ENCODE peak calls at places on chromosomes 2 and 18, in seven cellular contexts. E, Y, C, I, L, V and G are unnamed samples. For H3K9me3, the result is how much of the 10 kb centered on the place peaks cover.

GRCh38 chr18:55422456-55423185 is 165.4 kb downstream of the TCF4 start:
- DNase-seq in L (peak), I (peak), C (no peak), E (peak), Y (no peak), V (peak), G (no peak)

GRCh38 chr2:199692489-199692888 is 158.5 kb downstream of the FTCDNL1 start:
- DNase-seq in I (no peak), V (peak), C (peak), L (no peak), Y (no peak), E (no peak), G (no peak)

GRCh38 chr2:226140594-226140993 is 659.0 kb downstream of the IRS1 start:
- DNase-seq in L (no peak), C (no peak), I (no peak), V (no peak), Y (no peak), E (no peak), G (no peak)

GRCh38 chr2:237141556-237141955 is 55.9 kb downstream of the COPS8 start:
- DNase-seq in Y (no peak), I (peak), C (no peak), E (no peak), V (no peak), L (peak), G (no peak)

GRCh38 chr2:70132244-70133126 is 45.2 kb downstream of the PCBP1 start:
- DNase-seq in E (no peak), Y (peak), C (no peak), L (peak), I (no peak), V (peak), G (peak)

GRCh38 chr2:215862211-215862610 is 151.1 kb downstream of the MREG start:
- DNase-seq in C (no peak), L (no peak), I (no peak), E (no peak), V (no peak), Y (no peak), G (no peak)

GRCh38 chr18:48547456-48548403 is 8.9 kb downstream of the CTIF start:
- DNase-seq in V (no peak), I (no peak), C (no peak), E (no peak), L (peak), Y (peak), G (no peak)

GRCh38 chr2:118431188-118431562 is 342.9 kb downstream of the INSIG2 start:
- DNase-seq in E (no peak), Y (no peak), V (no peak), I (no peak), L (peak), C (peak), G (no peak)

GRCh38 chr18:65259403-65259802 is 491.4 kb upstream of the CDH7 start:
- DNase-seq in Y (no peak), L (no peak), I (no peak), V (no peak), E (no peak), C (no peak), G (no peak)

GRCh38 chr2:88396209-88396608 is 56.3 kb downstream of the FOXI3 start:
- DNase-seq in V (no peak), C (no peak), E (no peak), Y (no peak), L (no peak), I (no peak), G (no peak)

GRCh38 chr2:8447610-8448221 is 234.1 kb upstream of the ID2 start:
- DNase-seq in L (peak), Y (no peak), V (no peak), E (no peak), I (no peak), C (no peak), G (no peak)

GRCh38 chr2:222731183-222731582 is 59.7 kb downstream of the MOGAT1 start:
- DNase-seq in C (no peak), I (no peak), L (no peak), E (no peak), Y (no peak), V (no peak), G (no peak)

GRCh38 chr2:110173523-110173922 is 31.3 kb downstream of the NPHP1 start:
- DNase-seq in Y (peak), I (no peak), E (no peak), C (no peak), V (no peak), L (peak), G (no peak)

GRCh38 chr2:159921752-159922404 is 123.9 kb upstream of the CD302 start:
- DNase-seq in V (peak), I (peak), Y (no peak), E (peak), C (peak), L (peak), G (peak)

GRCh38 chr2:175557810-175558377 is 376.4 kb upstream of the ATP5MC3 start:
- DNase-seq in L (no peak), C (no peak), E (no peak), I (no peak), V (no peak), Y (no peak), G (no peak)

GRCh38 chr18:957829-958228 is 53.2 kb downstream of the ADCYAP1 start:
- DNase-seq in E (no peak), Y (no peak), L (no peak), C (peak), V (no peak), I (no peak), G (no peak)

GRCh38 chr2:191892391-191892790 is 45.5 kb upstream of the CAVIN2 start:
- DNase-seq in L (peak), C (no peak), E (no peak), Y (no peak), V (no peak), I (no peak), G (no peak)

GRCh38 chr2:168490916-168491605 is 35.0 kb downstream of the CERS6 start:
- DNase-seq in L (no peak), C (no peak), E (no peak), I (no peak), V (no peak), Y (no peak), G (no peak)

GRCh38 chr2:112138143-112139032 is at the start of gene FBLN7:
- DNase-seq in V (no peak), L (no peak), I (no peak), C (peak), Y (no peak), E (no peak), G (no peak)

GRCh38 chr18:46250084-46250811 is 146.1 kb downstream of the HAUS1 start:
- DNase-seq in V (peak), I (no peak), L (peak), E (no peak), Y (peak), C (no peak), G (peak)

GRCh38 chr2:144713410-144713809 is 193.5 kb upstream of the ZEB2 start:
- DNase-seq in V (no peak), C (peak), I (no peak), Y (no peak), L (no peak), E (no peak), G (no peak)

GRCh38 chr2:61398413-61398812 is 72.5 kb downstream of the USP34 start:
- DNase-seq in C (no peak), I (no peak), E (no peak), L (no peak), Y (no peak), V (no peak), G (no peak)

GRCh38 chr2:110991951-110992350 is 128.8 kb upstream of the BCL2L11 start:
- DNase-seq in Y (no peak), L (no peak), V (no peak), C (no peak), E (no peak), I (no peak), G (no peak)

GRCh38 chr2:11750917-11751316 is 4.5 kb downstream of the LPIN1 start:
- DNase-seq in L (peak), I (no peak), E (no peak), C (no peak), Y (peak), V (peak), G (peak)

GRCh38 chr18:379665-380356 is 112.0 kb upstream of the THOC1 start:
- DNase-seq in Y (no peak), V (no peak), L (peak), C (no peak), I (peak), E (no peak), G (no peak)

GRCh38 chr2:58098254-58099096 is 51.9 kb downstream of the VRK2 start:
- DNase-seq in I (no peak), L (peak), E (no peak), Y (no peak), V (no peak), C (no peak), G (no peak)

GRCh38 chr2:80689106-80689505 is 384.6 kb upstream of the LRRTM1 start:
- DNase-seq in C (no peak), E (no peak), I (no peak), L (no peak), Y (no peak), V (no peak), G (no peak)

GRCh38 chr2:45312275-45312674 is 298.8 kb downstream of the SRBD1 start:
- DNase-seq in V (no peak), I (no peak), E (no peak), L (no peak), Y (no peak), C (no peak), G (no peak)

GRCh38 chr18:62505669-62506494 is 16.9 kb upstream of the ZCCHC2 start:
- DNase-seq in L (no peak), I (no peak), Y (no peak), C (no peak), E (no peak), V (no peak), G (no peak)

GRCh38 chr2:52181080-52181479 is 1149.1 kb upstream of the NRXN1 start:
- DNase-seq in C (no peak), I (no peak), Y (no peak), V (no peak), L (no peak), E (no peak), G (no peak)

GRCh38 chr18:46211816-46212215 is 107.6 kb downstream of the HAUS1 start:
- DNase-seq in C (no peak), Y (no peak), L (peak), V (no peak), E (no peak), I (no peak), G (no peak)

GRCh38 chr2:240934701-240935100 is 28.6 kb downstream of the CROCC2 start:
- DNase-seq in V (peak), L (no peak), Y (no peak), I (no peak), E (peak), C (no peak), G (no peak)

DNA sequence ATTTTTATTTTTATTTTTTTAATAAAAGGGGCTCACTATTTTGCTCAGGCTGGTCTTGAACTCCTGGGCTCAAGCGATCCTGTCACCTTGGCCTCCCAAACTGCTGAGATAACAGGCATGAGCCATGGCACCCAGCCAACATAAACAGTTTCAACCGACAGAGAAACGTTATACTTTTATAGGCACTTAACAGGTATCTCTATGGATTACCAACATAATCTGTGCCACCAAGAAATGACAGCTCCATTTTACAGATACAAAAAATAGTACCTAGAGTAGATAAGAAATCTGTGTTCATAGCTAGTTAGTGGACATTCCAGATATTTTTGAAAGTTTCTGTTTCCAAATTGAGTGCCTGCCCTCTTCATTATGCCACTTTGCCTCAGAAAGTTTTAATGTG is 1316.7 kb downstream of the LRP1B start:
- DNase-seq in E (no peak), L (no peak), V (no peak), Y (no peak), I (no peak), C (no peak), G (no peak)
- H3K4me3 ChIP-seq in E (no peak), L (no peak), V (no peak), Y (no peak), I (no peak), C (no peak), G (no peak)

GRCh38 chr2:47038656-47039501 is 116.2 kb downstream of the STPG4 start:
- DNase-seq in E (peak), C (no peak), I (no peak), Y (no peak), V (no peak), L (no peak), G (no peak)
- H3K9me3 ChIP-seq in E (under half), C (under half), I (under half), Y (under half), V (under half), L (under half), G (under half)

DNA sequence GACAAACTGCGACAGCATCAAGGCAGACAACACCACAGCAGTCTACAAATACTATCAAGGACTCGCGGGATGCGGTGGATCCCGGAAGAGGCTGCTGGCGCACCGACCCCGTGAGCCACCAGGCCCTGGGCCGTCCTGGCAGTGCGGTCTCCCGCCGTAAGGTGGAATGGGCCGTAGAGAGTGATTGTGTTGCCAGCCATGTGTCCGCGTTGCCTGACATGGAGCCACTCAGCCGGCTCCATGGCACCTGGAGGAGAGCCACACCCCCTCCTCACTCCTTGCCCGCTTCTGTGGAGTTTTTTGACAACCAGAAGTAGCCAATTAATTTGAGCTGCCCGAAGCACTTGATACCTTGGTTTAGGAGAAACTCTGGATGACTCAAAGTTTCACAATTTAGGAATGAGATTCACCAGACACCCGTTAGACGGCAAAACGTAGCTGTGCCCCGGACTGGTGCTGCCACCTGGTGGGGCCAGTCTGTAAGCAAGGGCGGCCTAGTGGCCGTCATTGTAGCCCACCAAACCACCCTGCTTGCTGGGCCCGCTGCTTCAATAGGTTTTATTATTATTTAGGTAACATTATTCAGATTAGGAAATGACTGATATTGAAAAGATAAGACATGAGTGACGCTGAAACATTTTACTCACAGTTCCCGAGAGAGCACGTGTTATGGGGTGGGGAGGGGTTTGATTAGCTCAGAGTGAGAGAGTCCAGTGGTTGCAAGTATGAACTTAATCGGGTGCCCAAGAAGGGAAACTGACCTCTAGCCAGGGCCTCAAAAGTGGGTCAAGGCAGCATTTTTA is 10.2 kb upstream of the IMP4 start:
- DNase-seq in E (no peak), Y (peak), V (peak), L (peak), I (peak), C (peak), G (peak)
- H3K4me3 ChIP-seq in E (no peak), Y (peak), V (no peak), L (no peak), I (no peak), C (no peak), G (no peak)

GRCh38 chr2:2717406-2717805 is 386.3 kb upstream of the MYT1L start:
- DNase-seq in C (no peak), V (no peak), Y (no peak), L (no peak), E (no peak), I (no peak), G (no peak)
- H3K9me3 ChIP-seq in C (under half), V (under half), Y (under half), L (under half), E (under half), I (under half), G (under half)